ENCODE peak calls at places on chromosomes 2 and 18, in six cellular contexts. One of them, this sample, is unnamed.

GRCh38 chr2:173881886-173882285 is 83.3 kb downstream of the SP3 start:
- DNase-seq in HCT116: no peak
- DNase-seq in K562: no peak
- DNase-seq in H1: no peak
- DNase-seq in HepG2: no peak
- DNase-seq in IMR-90: peak
- DNase-seq in this sample: no peak

GRCh38 chr2:214382229-214382628 is 28.6 kb upstream of the VWC2L start:
- DNase-seq in HCT116: no peak
- DNase-seq in K562: no peak
- DNase-seq in H1: no peak
- DNase-seq in HepG2: no peak
- DNase-seq in IMR-90: peak
- DNase-seq in this sample: no peak

GRCh38 chr2:11329759-11330158 is 14.7 kb downstream of the ROCK2 start:
- DNase-seq in HCT116: no peak
- DNase-seq in K562: no peak
- DNase-seq in H1: no peak
- DNase-seq in HepG2: no peak
- DNase-seq in IMR-90: peak
- DNase-seq in this sample: no peak

GRCh38 chr2:197500503-197501179 is 462 bp downstream of the HSPE1 start:
- DNase-seq in HCT116: no peak
- DNase-seq in K562: no peak
- DNase-seq in H1: no peak
- DNase-seq in HepG2: no peak
- DNase-seq in IMR-90: peak
- DNase-seq in this sample: no peak

GRCh38 chr18:60448487-60449267 is 76.1 kb upstream of the MC4R start:
- DNase-seq in HCT116: no peak
- DNase-seq in K562: no peak
- DNase-seq in H1: peak
- DNase-seq in HepG2: no peak
- DNase-seq in IMR-90: no peak
- DNase-seq in this sample: no peak

GRCh38 chr2:11967946-11968465 is 221.6 kb downstream of the LPIN1 start:
- DNase-seq in HCT116: no peak
- DNase-seq in K562: peak
- DNase-seq in H1: no peak
- DNase-seq in HepG2: no peak
- DNase-seq in IMR-90: peak
- DNase-seq in this sample: no peak

GRCh38 chr2:110732422-110733413 is at the start of gene ACOXL:
- DNase-seq in HCT116: peak
- DNase-seq in K562: peak
- DNase-seq in H1: peak
- DNase-seq in HepG2: no peak
- DNase-seq in IMR-90: no peak
- DNase-seq in this sample: no peak

GRCh38 chr2:134397146-134397896 is 143.4 kb downstream of the MGAT5 start:
- DNase-seq in HCT116: no peak
- DNase-seq in K562: no peak
- DNase-seq in H1: no peak
- DNase-seq in HepG2: no peak
- DNase-seq in IMR-90: no peak
- DNase-seq in this sample: no peak

GRCh38 chr2:10305254-10305635 is 2.5 kb downstream of the HPCAL1 start:
- DNase-seq in HCT116: no peak
- DNase-seq in K562: no peak
- DNase-seq in H1: no peak
- DNase-seq in HepG2: no peak
- DNase-seq in IMR-90: no peak
- DNase-seq in this sample: no peak

GRCh38 chr2:183037660-183038340 is 457 bp downstream of the NCKAP1 start:
- DNase-seq in HCT116: no peak
- DNase-seq in K562: peak
- DNase-seq in H1: peak
- DNase-seq in HepG2: peak
- DNase-seq in IMR-90: no peak
- DNase-seq in this sample: peak

GRCh38 chr2:226490172-226490571 is 309.4 kb downstream of the IRS1 start:
- DNase-seq in HCT116: no peak
- DNase-seq in K562: no peak
- DNase-seq in H1: no peak
- DNase-seq in HepG2: no peak
- DNase-seq in IMR-90: peak
- DNase-seq in this sample: no peak

GRCh38 chr2:53460347-53460746 is 307.3 kb upstream of the CHAC2 start:
- DNase-seq in HCT116: no peak
- DNase-seq in K562: no peak
- DNase-seq in H1: no peak
- DNase-seq in HepG2: peak
- DNase-seq in IMR-90: no peak
- DNase-seq in this sample: no peak

GRCh38 chr2:240611601-240612210 is 13.6 kb upstream of the GPR35 start:
- DNase-seq in HCT116: no peak
- DNase-seq in K562: no peak
- DNase-seq in H1: no peak
- DNase-seq in HepG2: no peak
- DNase-seq in IMR-90: no peak
- DNase-seq in this sample: no peak

GRCh38 chr2:139742216-139743172 is 962.3 kb upstream of the NXPH2 start:
- DNase-seq in HCT116: no peak
- DNase-seq in K562: no peak
- DNase-seq in H1: no peak
- DNase-seq in HepG2: no peak
- DNase-seq in IMR-90: no peak
- DNase-seq in this sample: no peak

GRCh38 chr2:15682354-15682753 is 90.7 kb downstream of the DDX1 start:
- DNase-seq in HCT116: no peak
- DNase-seq in K562: no peak
- DNase-seq in H1: no peak
- DNase-seq in HepG2: no peak
- DNase-seq in IMR-90: no peak
- DNase-seq in this sample: no peak

GRCh38 chr2:178882666-178883440 is 75.6 kb upstream of the TTN start:
- DNase-seq in HCT116: no peak
- DNase-seq in K562: no peak
- DNase-seq in H1: no peak
- DNase-seq in HepG2: no peak
- DNase-seq in IMR-90: peak
- DNase-seq in this sample: no peak

GRCh38 chr2:8607591-8607990 is 74.3 kb upstream of the ID2 start:
- DNase-seq in HCT116: no peak
- DNase-seq in K562: no peak
- DNase-seq in H1: no peak
- DNase-seq in HepG2: no peak
- DNase-seq in IMR-90: peak
- DNase-seq in this sample: peak

GRCh38 chr2:144603334-144603733 is 83.4 kb upstream of the ZEB2 start:
- DNase-seq in HCT116: no peak
- DNase-seq in K562: no peak
- DNase-seq in H1: no peak
- DNase-seq in HepG2: no peak
- DNase-seq in IMR-90: no peak
- DNase-seq in this sample: no peak

GRCh38 chr2:144607899-144608477 is 88.1 kb upstream of the ZEB2 start:
- DNase-seq in HCT116: no peak
- DNase-seq in K562: no peak
- DNase-seq in H1: no peak
- DNase-seq in HepG2: no peak
- DNase-seq in IMR-90: peak
- DNase-seq in this sample: no peak

GRCh38 chr2:144606756-144607498 is 87.0 kb upstream of the ZEB2 start:
- DNase-seq in HCT116: no peak
- DNase-seq in K562: no peak
- DNase-seq in H1: no peak
- DNase-seq in HepG2: no peak
- DNase-seq in IMR-90: no peak
- DNase-seq in this sample: no peak

DNA sequence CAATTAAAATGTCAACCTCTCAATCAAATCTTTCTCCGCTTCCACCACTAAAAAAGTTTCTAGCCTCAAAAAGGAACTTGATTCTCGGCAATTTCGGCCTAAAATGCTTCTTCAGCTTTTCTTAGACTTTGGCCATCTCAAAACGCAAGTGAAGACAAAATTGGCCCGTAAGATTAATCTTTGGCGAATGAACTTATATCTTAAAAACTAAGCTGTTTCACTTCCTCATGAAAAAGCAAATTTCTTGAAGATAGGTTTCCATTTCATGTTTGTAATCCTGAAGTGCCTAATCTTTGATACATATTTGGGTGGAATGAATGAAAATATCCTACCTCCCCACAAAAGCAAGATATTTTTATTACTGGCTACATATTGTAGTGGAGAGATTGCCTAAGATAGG is 85.3 kb upstream of the ZEB2 start:
- DNase-seq in HCT116: no peak
- DNase-seq in K562: no peak
- DNase-seq in H1: no peak
- DNase-seq in HepG2: no peak
- DNase-seq in IMR-90: no peak
- DNase-seq in this sample: no peak
- TF ChIP-seq CEBPB in HCT116: no peak
- TF ChIP-seq CEBPB in K562: no peak
- TF ChIP-seq CEBPB in H1: no peak
- TF ChIP-seq CEBPB in HepG2: no peak
- TF ChIP-seq CEBPB in IMR-90: no peak
- TF ChIP-seq CEBPB in this sample: no peak

DNA sequence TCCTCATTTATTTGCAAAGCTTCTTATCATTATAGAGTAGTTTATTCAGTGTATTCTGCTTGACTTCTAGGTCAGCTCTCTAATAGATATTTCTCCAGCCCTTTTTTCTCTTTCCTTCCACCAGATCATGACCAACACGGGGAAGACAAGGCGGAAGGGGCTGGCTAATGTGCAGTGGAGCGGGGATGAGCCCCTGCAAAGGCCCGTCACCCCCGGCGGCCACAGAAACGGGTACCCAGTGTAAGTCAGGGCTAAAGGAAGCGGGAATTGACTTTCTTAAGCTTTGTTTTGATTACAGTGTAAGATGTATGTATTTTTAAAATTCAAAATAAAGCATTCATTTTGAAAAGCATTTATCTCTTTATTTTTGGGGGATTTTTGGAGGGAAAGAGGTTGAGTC is 50.7 kb upstream of the B3GNT7 start:
- DNase-seq in HCT116: no peak
- DNase-seq in K562: no peak
- DNase-seq in H1: no peak
- DNase-seq in HepG2: no peak
- DNase-seq in IMR-90: no peak
- DNase-seq in this sample: no peak
- TF ChIP-seq CEBPB in HCT116: no peak
- TF ChIP-seq CEBPB in K562: no peak
- TF ChIP-seq CEBPB in H1: no peak
- TF ChIP-seq CEBPB in HepG2: no peak
- TF ChIP-seq CEBPB in IMR-90: no peak
- TF ChIP-seq CEBPB in this sample: no peak

GRCh38 chr2:104856086-104856972 is 2.4 kb downstream of the POU3F3 start:
- DNase-seq in HCT116: no peak
- DNase-seq in K562: no peak
- DNase-seq in H1: peak
- DNase-seq in HepG2: no peak
- DNase-seq in IMR-90: no peak
- DNase-seq in this sample: no peak
- TF ChIP-seq CEBPB in HCT116: no peak
- TF ChIP-seq CEBPB in K562: no peak
- TF ChIP-seq CEBPB in H1: no peak
- TF ChIP-seq CEBPB in HepG2: no peak
- TF ChIP-seq CEBPB in IMR-90: no peak
- TF ChIP-seq CEBPB in this sample: no peak

DNA sequence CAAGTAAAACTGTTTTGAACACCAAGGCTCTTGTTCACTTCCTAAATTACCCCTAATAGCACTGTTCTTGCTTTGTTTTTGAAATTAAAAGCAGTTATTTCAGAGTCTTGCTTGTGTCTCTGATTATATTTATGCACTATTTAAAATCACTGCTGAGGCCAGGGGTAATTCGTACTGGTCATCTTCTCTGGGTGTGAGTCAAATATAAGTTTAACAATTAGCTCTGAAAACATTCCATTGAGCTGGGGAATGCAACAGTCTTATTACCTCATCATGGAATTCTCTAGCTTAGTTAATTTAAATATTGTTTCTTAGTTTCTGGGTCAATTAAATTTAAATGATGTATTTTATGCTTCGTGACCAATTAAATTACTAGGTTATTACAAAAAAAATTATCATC is 135.0 kb downstream of the MEIS1 start:
- DNase-seq in HCT116: no peak
- DNase-seq in K562: no peak
- DNase-seq in H1: no peak
- DNase-seq in HepG2: no peak
- DNase-seq in IMR-90: no peak
- DNase-seq in this sample: no peak
- TF ChIP-seq CEBPB in HCT116: no peak
- TF ChIP-seq CEBPB in K562: no peak
- TF ChIP-seq CEBPB in H1: no peak
- TF ChIP-seq CEBPB in HepG2: no peak
- TF ChIP-seq CEBPB in IMR-90: no peak
- TF ChIP-seq CEBPB in this sample: no peak

DNA sequence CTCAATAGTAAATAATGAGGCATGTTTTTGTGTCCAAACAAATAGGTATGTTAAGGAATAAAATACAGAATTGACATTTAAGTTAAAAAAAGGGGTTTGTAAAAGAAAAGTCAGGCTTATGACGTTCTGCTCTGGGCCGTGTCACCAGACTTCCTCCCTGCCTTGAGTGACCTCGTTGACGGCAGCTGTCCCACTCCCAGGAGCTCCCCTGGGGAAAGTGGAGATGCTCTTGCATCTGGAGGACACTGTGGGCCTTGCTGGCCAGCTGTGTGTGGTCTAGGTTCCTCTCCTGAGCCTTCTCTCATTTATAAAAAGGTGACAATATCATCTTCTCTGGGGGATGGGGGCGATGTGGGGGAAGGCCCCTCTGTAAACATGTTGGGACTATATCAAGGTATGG is 196.2 kb downstream of the CLIP4 start:
- DNase-seq in HCT116: no peak
- DNase-seq in K562: no peak
- DNase-seq in H1: no peak
- DNase-seq in HepG2: no peak
- DNase-seq in IMR-90: no peak
- DNase-seq in this sample: no peak
- TF ChIP-seq CEBPB in HCT116: no peak
- TF ChIP-seq CEBPB in K562: no peak
- TF ChIP-seq CEBPB in H1: no peak
- TF ChIP-seq CEBPB in HepG2: no peak
- TF ChIP-seq CEBPB in IMR-90: no peak
- TF ChIP-seq CEBPB in this sample: no peak

DNA sequence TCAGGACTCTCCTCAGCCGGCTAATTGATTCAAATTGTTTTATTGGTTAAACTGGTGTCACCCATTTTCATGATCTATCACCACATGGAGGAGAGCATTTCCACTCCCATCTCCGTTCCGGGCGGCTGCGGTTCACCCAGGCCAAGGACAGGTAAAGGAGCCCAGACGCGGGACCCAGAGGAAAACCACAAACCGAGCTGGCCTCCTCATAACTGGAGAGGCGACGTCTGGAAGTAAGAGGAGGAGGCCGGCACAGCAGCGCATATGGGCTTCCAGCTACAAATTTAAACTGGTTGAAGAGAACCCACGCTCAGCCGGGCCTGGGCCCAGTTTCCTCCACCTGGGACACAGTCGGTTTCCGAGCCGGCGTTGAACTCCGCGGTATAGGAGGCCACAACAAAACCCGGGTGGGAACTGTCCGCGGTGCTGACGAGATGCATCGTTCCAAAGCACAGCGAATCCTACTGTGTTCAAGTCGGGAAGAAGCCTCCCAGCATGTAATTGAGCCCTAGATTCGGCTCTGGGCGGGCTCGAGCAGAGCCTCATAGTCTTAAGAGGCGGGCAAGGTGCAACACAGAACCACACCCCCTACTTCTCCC is 3.0 kb upstream of the SKOR2 start:
- DNase-seq in HCT116: no peak
- DNase-seq in K562: peak
- DNase-seq in H1: peak
- DNase-seq in HepG2: peak
- DNase-seq in IMR-90: peak
- DNase-seq in this sample: no peak
- TF ChIP-seq CEBPB in HCT116: no peak
- TF ChIP-seq CEBPB in K562: no peak
- TF ChIP-seq CEBPB in H1: no peak
- TF ChIP-seq CEBPB in HepG2: no peak
- TF ChIP-seq CEBPB in IMR-90: no peak
- TF ChIP-seq CEBPB in this sample: no peak

This sample was measured in A549.